ENCODE peak calls at places on chromosomes 12 and 14, in seven cellular contexts. B is thoracic aorta; F is psoas muscle; U is SK-N-SH; L is GM23338; N is lower lobe of right lung; P is naive thymus-derived CD4-positive, alpha-beta T cell. T is an unnamed sample.

GRCh38 chr14:76546426-76547221 is 170.7 kb downstream of the ESRRB start:
- DNase-seq in B (no peak), F (no peak), U (peak; percentile 65), L (peak; percentile 87), N (no peak), P (no peak), T (no peak)

GRCh38 chr14:71062581-71063303 is 155.5 kb downstream of the PCNX1 start:
- DNase-seq in B (no peak), F (no peak), U (no peak), L (no peak), N (no peak), P (no peak), T (no peak)

GRCh38 chr12:12611512-12612306 is at the start of gene CREBL2:
- DNase-seq in B (peak; percentile 76), F (peak; percentile 98), U (peak; percentile 93), L (peak; percentile 95), N (peak; percentile 96), P (peak; percentile 90), T (peak; percentile 94)

GRCh38 chr12:93323625-93324165 is 54.0 kb upstream of the NUDT4 start:
- DNase-seq in B (no peak), F (no peak), U (no peak), L (no peak), N (no peak), P (no peak), T (no peak)

GRCh38 chr14:102419716-102420115 is 57.0 kb downstream of the TECPR2 start:
- DNase-seq in B (no peak), F (no peak), U (no peak), L (no peak), N (no peak), P (no peak), T (no peak)

GRCh38 chr14:96584199-96584906 is 82.2 kb downstream of the PAPOLA start:
- DNase-seq in B (no peak), F (no peak), U (peak; percentile 88), L (peak; percentile 90), N (no peak), P (no peak), T (no peak)

GRCh38 chr14:103019236-103019635 is 38.1 kb downstream of the CDC42BPB start:
- DNase-seq in B (no peak), F (no peak), U (no peak), L (no peak), N (no peak), P (no peak), T (no peak)

GRCh38 chr12:62840311-62840710 is 94.6 kb downstream of the PPM1H start:
- DNase-seq in B (no peak), F (no peak), U (no peak), L (no peak), N (no peak), P (no peak), T (no peak)

GRCh38 chr12:108560752-108561719 is at the start of gene SART3:
- DNase-seq in B (no peak), F (peak; percentile 91), U (peak; percentile 82), L (peak; percentile 93), N (peak; percentile 89), P (peak; percentile 90), T (peak; percentile 82)

GRCh38 chr12:124428792-124429281 is 133.9 kb downstream of the RFLNA start:
- DNase-seq in B (no peak), F (no peak), U (peak; percentile 81), L (no peak), N (no peak), P (no peak), T (no peak)

GRCh38 chr14:90513151-90514014 is 116.6 kb downstream of the CALM1 start:
- DNase-seq in B (no peak), F (no peak), U (no peak), L (peak; percentile 75), N (peak; percentile 91), P (no peak), T (peak; percentile 85)

GRCh38 chr12:14825256-14825655 is 11.3 kb upstream of the SMCO3 start:
- DNase-seq in B (no peak), F (no peak), U (no peak), L (no peak), N (no peak), P (no peak), T (no peak)

GRCh38 chr12:97446895-97447294 is 15.7 kb upstream of the RMST start:
- DNase-seq in B (no peak), F (no peak), U (no peak), L (no peak), N (no peak), P (no peak), T (no peak)

GRCh38 chr14:96136361-96136760 is 68.3 kb upstream of the BDKRB2 start:
- DNase-seq in B (no peak), F (no peak), U (no peak), L (no peak), N (no peak), P (no peak), T (no peak)

GRCh38 chr14:65184032-65184764 is 81.9 kb upstream of the MAX start:
- DNase-seq in B (no peak), F (no peak), U (no peak), L (no peak), N (no peak), P (no peak), T (no peak)

GRCh38 chr12:125533434-125534029 is 468.3 kb downstream of the AACS start:
- DNase-seq in B (no peak), F (no peak), U (peak; percentile 80), L (peak; percentile 90), N (no peak), P (no peak), T (peak; percentile 5)

GRCh38 chr14:37343307-37344094 is 145.8 kb downstream of the MIPOL1 start:
- DNase-seq in B (no peak), F (no peak), U (no peak), L (no peak), N (no peak), P (no peak), T (no peak)

GRCh38 chr14:104891664-104892500 is 26.8 kb downstream of the CEP170B start:
- DNase-seq in B (no peak), F (peak; percentile 45), U (peak; percentile 20), L (no peak), N (peak; percentile 39), P (no peak), T (peak; percentile 3)

GRCh38 chr14:89507926-89508460 is 91.0 kb upstream of the FOXN3 start:
- DNase-seq in B (no peak), F (no peak), U (no peak), L (no peak), N (no peak), P (no peak), T (no peak)

GRCh38 chr14:77032854-77033621 is 4.5 kb upstream of the IRF2BPL start:
- DNase-seq in B (peak; percentile 81), F (peak; percentile 96), U (peak; percentile 87), L (peak; percentile 87), N (peak; percentile 93), P (peak; percentile 74), T (peak; percentile 92)

GRCh38 chr14:63877594-63877993 is 24.8 kb downstream of the SYNE2 start:
- DNase-seq in B (no peak), F (no peak), U (no peak), L (no peak), N (no peak), P (no peak), T (no peak)
- H3K4me1 ChIP-seq in B (peaks cover 59% of the 10 kb centered on the region), F (peaks cover 27% of the 10 kb centered on the region), U (peaks cover 3% of the 10 kb centered on the region), L (peaks cover 22% of the 10 kb centered on the region), N (peaks cover 40% of the 10 kb centered on the region), P (peaks cover 10% of the 10 kb centered on the region), T (peaks cover 60% of the 10 kb centered on the region)

DNA sequence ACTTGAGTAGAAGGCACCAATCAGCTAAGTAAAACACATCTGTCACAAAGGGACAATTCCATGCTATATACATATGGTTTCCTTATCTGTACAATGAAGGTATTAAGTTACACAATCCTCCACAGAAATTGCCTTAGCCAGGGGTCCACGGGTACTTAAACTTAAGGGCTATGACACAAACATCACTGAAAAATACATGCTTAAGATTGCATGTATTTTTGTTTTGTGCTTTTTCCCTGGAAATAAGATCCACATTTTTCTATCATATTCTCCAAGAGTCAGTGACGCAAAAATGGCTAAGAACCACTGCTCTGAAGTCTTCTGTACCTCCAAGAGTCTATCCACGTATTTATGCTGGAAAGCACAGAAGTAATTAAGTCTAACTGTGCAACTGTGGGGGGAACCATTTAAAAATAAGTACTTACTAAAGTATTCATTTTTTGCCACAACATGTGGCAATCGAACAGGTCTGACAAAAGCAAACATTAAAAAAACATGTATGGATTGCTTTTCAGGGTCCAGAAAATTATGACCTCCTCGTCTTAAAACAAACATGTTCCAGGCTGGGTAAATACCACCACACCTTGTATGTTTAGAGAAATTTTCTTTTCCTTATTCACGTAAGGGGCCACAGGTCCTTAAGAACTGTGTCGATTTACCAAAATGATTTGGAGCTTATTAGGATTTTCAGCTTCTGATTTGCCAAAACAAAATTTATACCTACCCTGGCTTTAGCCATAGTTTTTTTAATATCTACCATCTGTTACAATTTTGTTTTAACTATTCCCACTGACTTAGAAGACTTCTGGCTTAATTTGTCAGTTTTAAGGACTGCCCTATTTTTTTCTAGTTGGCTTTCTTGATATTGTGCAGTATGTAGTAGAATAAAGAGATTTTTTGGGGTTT is 2.8 kb downstream of the SLC38A2 start:
- DNase-seq in B (no peak), F (no peak), U (no peak), L (no peak), N (no peak), P (no peak), T (no peak)
- H3K36me3 ChIP-seq in B (peaks cover 46% of the 10 kb centered on the region), F (peaks cover 22% of the 10 kb centered on the region), U (peaks cover 63% of the 10 kb centered on the region), L (peaks cover 64% of the 10 kb centered on the region), N (peaks cover 65% of the 10 kb centered on the region), P (peaks cover 66% of the 10 kb centered on the region), T (peaks cover 43% of the 10 kb centered on the region)

GRCh38 chr12:53048033-53048779 is 1.7 kb upstream of the TNS2 start:
- DNase-seq in B (no peak), F (peak; percentile 93), U (peak; percentile 76), L (peak; percentile 47), N (peak; percentile 80), P (no peak), T (peak; percentile 80)
- H3K4me1 ChIP-seq in B (peaks cover 72% of the 10 kb centered on the region), F (peaks cover 53% of the 10 kb centered on the region), U (peaks cover 71% of the 10 kb centered on the region), L (peaks cover 73% of the 10 kb centered on the region), N (peaks cover 80% of the 10 kb centered on the region), P (peaks cover 9% of the 10 kb centered on the region), T (peaks cover 91% of the 10 kb centered on the region)

GRCh38 chr12:132771126-132771838 is 9.7 kb upstream of the ANKLE2 start:
- DNase-seq in B (no peak), F (no peak), U (no peak), L (no peak), N (no peak), P (peak; percentile 76), T (no peak)

GRCh38 chr12:132774646-132775275 is 13.1 kb upstream of the ANKLE2 start:
- DNase-seq in B (no peak), F (no peak), U (no peak), L (no peak), N (no peak), P (no peak), T (no peak)

GRCh38 chr12:132773077-132774020 is 11.7 kb upstream of the ANKLE2 start:
- DNase-seq in B (no peak), F (no peak), U (no peak), L (no peak), N (no peak), P (peak; percentile 68), T (no peak)

GRCh38 chr12:132774159-132774558 is 12.5 kb upstream of the ANKLE2 start:
- DNase-seq in B (no peak), F (no peak), U (no peak), L (no peak), N (no peak), P (no peak), T (no peak)

DNA sequence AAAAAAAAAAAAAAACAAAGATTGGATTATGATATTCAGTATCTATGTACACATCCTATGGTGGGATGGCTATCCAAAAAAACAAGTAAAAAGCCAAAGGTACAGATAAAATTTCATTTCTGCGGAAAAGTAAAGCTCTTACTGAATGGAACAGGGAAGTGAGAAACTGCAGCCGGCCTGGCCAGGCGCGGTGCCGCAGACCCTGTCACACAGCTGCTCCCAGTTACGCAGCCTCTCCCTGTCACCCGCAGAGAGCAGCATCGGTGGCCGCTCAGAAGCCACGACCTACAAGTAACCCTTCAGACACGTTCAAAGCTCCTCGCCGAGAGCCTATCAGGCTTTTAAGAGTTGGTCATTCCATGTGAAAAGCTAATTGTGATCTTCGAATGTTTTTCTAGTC is 10.9 kb upstream of the ANKLE2 start:
- DNase-seq in B (no peak), F (no peak), U (no peak), L (no peak), N (no peak), P (no peak), T (no peak)
- H3K36me3 ChIP-seq in B (peaks cover 52% of the 10 kb centered on the region), F (peaks cover 13% of the 10 kb centered on the region), U (peaks cover 34% of the 10 kb centered on the region), L (peaks cover 9% of the 10 kb centered on the region), N (peaks cover 64% of the 10 kb centered on the region), P (peaks cover 39% of the 10 kb centered on the region), T (peaks cover 81% of the 10 kb centered on the region)